ENCODE peak calls at places on chromosome 1, in six cellular contexts. R is GDM1, V is type B pancreatic cell, F is AG08396, A is kidney tubule cell, T is fibroblast of gingiva. Q is an unnamed sample.

GRCh38 chr1:119647228-119647733 is 785 bp downstream of the ZNF697 start:
- DNase-seq in F (no peak), V (no peak), R (no peak), A (no peak), T (no peak), Q (no peak)

GRCh38 chr1:3541930-3542329 is 69.4 kb downstream of the MEGF6 start:
- DNase-seq in T (no peak), R (no peak), V (no peak), F (no peak), A (no peak), Q (no peak)

GRCh38 chr1:76075188-76075489 is 593 bp downstream of the ST6GALNAC3 start:
- DNase-seq in T (no peak), A (no peak), V (no peak), F (no peak), R (no peak), Q (no peak)

GRCh38 chr1:204323887-204324286 is 35.8 kb downstream of the PLEKHA6 start:
- DNase-seq in R (no peak), V (no peak), A (peak), T (peak), F (peak), Q (peak)

GRCh38 chr1:101040666-101041065 is 15.1 kb upstream of the DPH5 start:
- DNase-seq in T (no peak), F (no peak), R (no peak), A (no peak), V (no peak), Q (no peak)

GRCh38 chr1:9149837-9150581 is 21.1 kb upstream of the GPR157 start:
- DNase-seq in R (no peak), F (peak), T (no peak), A (no peak), V (no peak), Q (no peak)

GRCh38 chr1:226520640-226521355 is 27.8 kb upstream of the STUM start:
- DNase-seq in A (no peak), F (no peak), R (no peak), V (peak), T (no peak), Q (no peak)

GRCh38 chr1:201697174-201697573 is 131.8 kb upstream of the IPO9 start:
- DNase-seq in T (no peak), A (no peak), F (no peak), V (no peak), R (no peak), Q (no peak)

GRCh38 chr1:93016171-93016570 is 54.9 kb upstream of the DIPK1A start:
- DNase-seq in A (no peak), V (no peak), R (no peak), F (peak), T (peak), Q (no peak)

Q was measured in epithelial cell of esophagus.